ENCODE peak calls at places on chromosomes 12 and 14, in eight cellular contexts. One of them, this sample, is unnamed.

GRCh38 chr14:68585690-68586089 is 207.2 kb downstream of the ZFP36L1 start:
- DNase-seq in H1: no peak
- DNase-seq in Panc1: no peak
- DNase-seq in HL-60: no peak
- DNase-seq in HepG2: no peak
- DNase-seq in prostate gland: no peak
- DNase-seq in K562: no peak
- DNase-seq in stomach: no peak
- DNase-seq in this sample: no peak

GRCh38 chr12:119308743-119309456 is 25.6 kb upstream of the CCDC60 start:
- DNase-seq in K562: no peak
- DNase-seq in H1: peak; percentile 48
- DNase-seq in Panc1: no peak
- DNase-seq in prostate gland: no peak
- DNase-seq in stomach: no peak
- DNase-seq in HL-60: no peak
- DNase-seq in HepG2: no peak
- DNase-seq in this sample: no peak

GRCh38 chr14:51607677-51608076 is 44.0 kb upstream of the FRMD6 start:
- DNase-seq in HepG2: no peak
- DNase-seq in stomach: no peak
- DNase-seq in Panc1: no peak
- DNase-seq in prostate gland: no peak
- DNase-seq in HL-60: no peak
- DNase-seq in H1: no peak
- DNase-seq in K562: no peak
- DNase-seq in this sample: no peak

GRCh38 chr14:61653507-61653906 is 41.8 kb upstream of the HIF1A start:
- DNase-seq in prostate gland: no peak
- DNase-seq in stomach: no peak
- DNase-seq in K562: no peak
- DNase-seq in HL-60: no peak
- DNase-seq in H1: no peak
- DNase-seq in Panc1: no peak
- DNase-seq in HepG2: no peak
- DNase-seq in this sample: no peak

GRCh38 chr14:88904864-88905263 is 80.4 kb downstream of the TTC8 start:
- DNase-seq in H1: no peak
- DNase-seq in HepG2: no peak
- DNase-seq in Panc1: no peak
- DNase-seq in prostate gland: no peak
- DNase-seq in stomach: no peak
- DNase-seq in K562: no peak
- DNase-seq in HL-60: no peak
- DNase-seq in this sample: no peak

GRCh38 chr12:3147260-3147659 is 70.1 kb downstream of the TSPAN9 start:
- DNase-seq in stomach: no peak
- DNase-seq in K562: no peak
- DNase-seq in HL-60: no peak
- DNase-seq in Panc1: no peak
- DNase-seq in HepG2: no peak
- DNase-seq in H1: no peak
- DNase-seq in prostate gland: no peak
- DNase-seq in this sample: no peak

GRCh38 chr12:49959570-49960473 is 1.9 kb upstream of the AQP5 start:
- DNase-seq in H1: no peak
- DNase-seq in prostate gland: peak; percentile 57
- DNase-seq in stomach: peak; percentile 83
- DNase-seq in Panc1: no peak
- DNase-seq in K562: no peak
- DNase-seq in HL-60: peak; percentile 22
- DNase-seq in HepG2: no peak
- DNase-seq in this sample: peak; percentile 70

GRCh38 chr14:106622200-106622745 is 1095.9 kb downstream of the TMEM121 start:
- DNase-seq in HL-60: no peak
- DNase-seq in K562: no peak
- DNase-seq in stomach: no peak
- DNase-seq in prostate gland: no peak
- DNase-seq in Panc1: no peak
- DNase-seq in HepG2: no peak
- DNase-seq in H1: no peak
- DNase-seq in this sample: no peak

GRCh38 chr12:117155278-117156060 is 34.8 kb downstream of the FBXO21 start:
- DNase-seq in prostate gland: peak; percentile 45
- DNase-seq in H1: peak; percentile 100
- DNase-seq in Panc1: peak; percentile 18
- DNase-seq in K562: peak; percentile 96
- DNase-seq in stomach: peak; percentile 75
- DNase-seq in HL-60: peak; percentile 34
- DNase-seq in HepG2: peak; percentile 95
- DNase-seq in this sample: no peak

GRCh38 chr12:124428792-124429281 is 133.9 kb downstream of the RFLNA start:
- DNase-seq in stomach: no peak
- DNase-seq in Panc1: no peak
- DNase-seq in HepG2: no peak
- DNase-seq in prostate gland: no peak
- DNase-seq in K562: no peak
- DNase-seq in HL-60: no peak
- DNase-seq in H1: no peak
- DNase-seq in this sample: no peak

GRCh38 chr12:76634074-76634570 is 74.6 kb upstream of the OSBPL8 start:
- DNase-seq in K562: no peak
- DNase-seq in Panc1: no peak
- DNase-seq in prostate gland: no peak
- DNase-seq in stomach: no peak
- DNase-seq in HepG2: no peak
- DNase-seq in H1: no peak
- DNase-seq in HL-60: no peak
- DNase-seq in this sample: no peak

GRCh38 chr12:107593713-107594381 is 91.8 kb upstream of the PWP1 start:
- DNase-seq in HepG2: no peak
- DNase-seq in K562: peak; percentile 60
- DNase-seq in H1: no peak
- DNase-seq in HL-60: peak; percentile 12
- DNase-seq in stomach: no peak
- DNase-seq in prostate gland: no peak
- DNase-seq in Panc1: no peak
- DNase-seq in this sample: no peak

GRCh38 chr12:65891987-65892481 is 67.8 kb downstream of the HMGA2 start:
- DNase-seq in HL-60: no peak
- DNase-seq in stomach: peak; percentile 55
- DNase-seq in K562: no peak
- DNase-seq in H1: no peak
- DNase-seq in prostate gland: peak; percentile 88
- DNase-seq in HepG2: no peak
- DNase-seq in Panc1: peak; percentile 95
- DNase-seq in this sample: peak; percentile 75

GRCh38 chr12:50059440-50060119 is 2.2 kb downstream of the ASIC1 start:
- DNase-seq in HL-60: peak; percentile 88
- DNase-seq in stomach: no peak
- DNase-seq in Panc1: no peak
- DNase-seq in prostate gland: no peak
- DNase-seq in HepG2: no peak
- DNase-seq in H1: no peak
- DNase-seq in K562: no peak
- DNase-seq in this sample: no peak

GRCh38 chr14:72559227-72559626 is 334.7 kb downstream of the DPF3 start:
- DNase-seq in prostate gland: no peak
- DNase-seq in HL-60: no peak
- DNase-seq in Panc1: no peak
- DNase-seq in K562: no peak
- DNase-seq in stomach: no peak
- DNase-seq in HepG2: no peak
- DNase-seq in H1: no peak
- DNase-seq in this sample: no peak

GRCh38 chr14:103143535-103143934 is 20.3 kb downstream of the TNFAIP2 start:
- DNase-seq in Panc1: no peak
- DNase-seq in prostate gland: no peak
- DNase-seq in HL-60: no peak
- DNase-seq in HepG2: no peak
- DNase-seq in K562: no peak
- DNase-seq in H1: no peak
- DNase-seq in stomach: no peak
- DNase-seq in this sample: no peak

GRCh38 chr12:86256169-86256568 is at the start of gene MGAT4C:
- DNase-seq in H1: no peak
- DNase-seq in prostate gland: no peak
- DNase-seq in stomach: no peak
- DNase-seq in HepG2: no peak
- DNase-seq in HL-60: no peak
- DNase-seq in Panc1: no peak
- DNase-seq in K562: no peak
- DNase-seq in this sample: no peak

GRCh38 chr12:38268612-38269011 is 48.0 kb upstream of the ALG10B start:
- DNase-seq in Panc1: no peak
- DNase-seq in H1: no peak
- DNase-seq in stomach: no peak
- DNase-seq in HepG2: no peak
- DNase-seq in prostate gland: no peak
- DNase-seq in K562: no peak
- DNase-seq in HL-60: no peak
- DNase-seq in this sample: no peak

DNA sequence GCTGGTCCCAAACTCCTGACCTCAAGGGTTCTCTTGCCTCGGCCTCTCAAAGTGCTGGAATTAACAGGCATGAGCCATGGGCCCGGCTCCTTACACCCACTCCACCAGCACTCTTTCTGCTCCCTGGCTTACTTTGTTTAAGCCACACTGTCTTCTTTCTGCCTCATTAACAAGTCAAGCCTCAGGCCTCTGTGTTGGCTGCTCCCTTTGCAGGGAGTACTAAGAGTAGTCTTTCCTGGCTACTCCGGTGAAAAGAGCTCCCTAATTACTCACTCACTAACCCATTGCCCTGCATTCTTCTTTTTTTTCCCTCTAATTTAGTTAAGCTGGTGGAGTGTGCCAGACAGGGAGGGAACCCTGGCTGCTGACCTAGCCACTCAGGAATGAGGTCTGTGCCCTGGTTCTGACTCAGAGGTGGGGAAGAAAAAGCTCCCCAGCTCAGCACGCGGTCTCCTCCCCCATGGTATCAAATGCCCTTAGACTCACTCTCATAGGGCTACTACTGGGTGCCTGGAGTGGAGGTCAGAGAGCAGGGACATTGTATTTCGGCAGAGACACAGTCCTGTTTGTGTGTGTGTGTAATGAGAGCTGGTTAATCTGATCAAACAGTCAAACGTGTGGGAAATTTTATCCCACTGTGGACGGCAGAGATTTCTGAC is 19.8 kb downstream of the GALNT6 start:
- DNase-seq in K562: no peak
- DNase-seq in HepG2: peak; percentile 84
- DNase-seq in H1: no peak
- DNase-seq in HL-60: no peak
- DNase-seq in prostate gland: peak; percentile 41
- DNase-seq in stomach: peak; percentile 62
- DNase-seq in Panc1: peak; percentile 89
- DNase-seq in this sample: peak; percentile 77
- H3K4me3 ChIP-seq in K562: no peak overlapping the region
- H3K4me3 ChIP-seq in HepG2: no peak overlapping the region
- H3K4me3 ChIP-seq in H1: no peak overlapping the region
- H3K4me3 ChIP-seq in HL-60: no peak overlapping the region
- H3K4me3 ChIP-seq in prostate gland: no peak overlapping the region
- H3K4me3 ChIP-seq in stomach: no peak overlapping the region
- H3K4me3 ChIP-seq in Panc1: peak overlapping the region; percentile 21
- H3K4me3 ChIP-seq in this sample: no peak overlapping the region

GRCh38 chr12:46983393-46983793 is 96.0 kb upstream of the PCED1B start:
- DNase-seq in H1: no peak
- DNase-seq in HepG2: no peak
- DNase-seq in stomach: no peak
- DNase-seq in HL-60: no peak
- DNase-seq in K562: no peak
- DNase-seq in Panc1: no peak
- DNase-seq in prostate gland: no peak
- DNase-seq in this sample: no peak
- TF ChIP-seq CTCF in H1: no peak
- TF ChIP-seq CTCF in HepG2: no peak
- TF ChIP-seq CTCF in stomach: no peak
- TF ChIP-seq CTCF in HL-60: no peak
- TF ChIP-seq CTCF in K562: no peak
- TF ChIP-seq CTCF in Panc1: no peak
- TF ChIP-seq CTCF in prostate gland: no peak
- TF ChIP-seq CTCF in this sample: no peak

GRCh38 chr12:101889216-101889752 is 11.9 kb downstream of the DRAM1 start:
- DNase-seq in Panc1: no peak
- DNase-seq in K562: no peak
- DNase-seq in stomach: no peak
- DNase-seq in prostate gland: no peak
- DNase-seq in HL-60: no peak
- DNase-seq in H1: no peak
- DNase-seq in HepG2: no peak
- DNase-seq in this sample: no peak

GRCh38 chr12:101885912-101886561 is 8.7 kb downstream of the DRAM1 start:
- DNase-seq in prostate gland: no peak
- DNase-seq in HepG2: no peak
- DNase-seq in Panc1: no peak
- DNase-seq in HL-60: no peak
- DNase-seq in K562: no peak
- DNase-seq in H1: no peak
- DNase-seq in stomach: no peak
- DNase-seq in this sample: no peak

GRCh38 chr12:101892794-101893193 is 15.4 kb downstream of the DRAM1 start:
- DNase-seq in HepG2: no peak
- DNase-seq in prostate gland: no peak
- DNase-seq in K562: no peak
- DNase-seq in H1: no peak
- DNase-seq in HL-60: no peak
- DNase-seq in stomach: no peak
- DNase-seq in Panc1: no peak
- DNase-seq in this sample: no peak

DNA sequence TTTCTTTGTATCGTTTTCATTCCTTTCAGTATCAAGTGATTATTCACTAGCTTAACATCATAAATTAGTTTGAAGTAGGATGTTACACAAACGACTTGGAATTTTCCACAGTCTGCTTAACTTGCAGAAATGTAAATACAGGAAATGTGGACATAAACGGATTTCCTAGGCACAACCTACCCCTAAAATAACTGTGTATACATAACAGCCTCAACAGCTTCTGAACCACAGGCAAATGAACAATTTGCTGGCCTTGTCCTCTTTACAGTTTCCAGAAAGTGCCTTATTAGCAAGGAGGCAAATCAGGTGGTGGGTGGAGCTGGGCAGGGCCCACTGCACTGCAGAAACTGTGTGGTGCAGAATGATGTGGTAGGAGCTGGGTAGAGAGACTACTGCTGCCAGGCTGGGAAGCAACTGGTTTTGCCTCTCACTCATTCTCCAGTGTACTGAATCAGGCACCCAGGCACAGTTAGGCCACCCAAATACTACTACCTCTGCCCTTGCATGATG is 14.1 kb downstream of the DRAM1 start:
- DNase-seq in K562: no peak
- DNase-seq in prostate gland: peak; percentile 19
- DNase-seq in HepG2: peak; percentile 86
- DNase-seq in H1: no peak
- DNase-seq in HL-60: peak; percentile 86
- DNase-seq in stomach: peak; percentile 71
- DNase-seq in Panc1: no peak
- DNase-seq in this sample: no peak
- TF ChIP-seq POLR2AphosphoS5 in K562: no peak
- TF ChIP-seq POLR2AphosphoS5 in prostate gland: peak; percentile 40
- TF ChIP-seq POLR2AphosphoS5 in HepG2: no peak
- TF ChIP-seq POLR2AphosphoS5 in H1: no peak
- TF ChIP-seq POLR2AphosphoS5 in HL-60: peak; percentile 61
- TF ChIP-seq POLR2AphosphoS5 in stomach: peak; percentile 62
- TF ChIP-seq POLR2AphosphoS5 in Panc1: no peak
- TF ChIP-seq POLR2AphosphoS5 in this sample: no peak

GRCh38 chr12:54082402-54082892 is 28.8 kb downstream of the HOXC4 start:
- DNase-seq in stomach: peak; percentile 74
- DNase-seq in Panc1: no peak
- DNase-seq in HL-60: no peak
- DNase-seq in H1: no peak
- DNase-seq in prostate gland: no peak
- DNase-seq in K562: peak; percentile 43
- DNase-seq in HepG2: no peak
- DNase-seq in this sample: no peak
- H3K4me3 ChIP-seq in stomach: peak overlapping the region; percentile 37
- H3K4me3 ChIP-seq in Panc1: no peak overlapping the region
- H3K4me3 ChIP-seq in HL-60: no peak overlapping the region
- H3K4me3 ChIP-seq in H1: no peak overlapping the region
- H3K4me3 ChIP-seq in prostate gland: no peak overlapping the region
- H3K4me3 ChIP-seq in K562: no peak overlapping the region
- H3K4me3 ChIP-seq in HepG2: no peak overlapping the region
- H3K4me3 ChIP-seq in this sample: peak overlapping the region; percentile 59

This sample was measured in breast epithelium.